ENCODE peak calls at places on chromosomes 12 and 14, in seven cellular contexts. D, N, H, W, K, O and E are unnamed samples.

GRCh38 chr12:53049582-53050318 is at the start of gene TNS2:
- DNase-seq in K (peak; percentile 72), H (no peak), W (peak; percentile 81), D (peak; percentile 82), N (no peak), O (peak; percentile 21), E (no peak)

GRCh38 chr12:13436182-13436581 is 239.7 kb downstream of the EMP1 start:
- DNase-seq in D (no peak), H (no peak), O (no peak), W (no peak), N (no peak), K (no peak), E (no peak)

GRCh38 chr14:99758121-99758871 is 34.9 kb upstream of the EML1 start:
- DNase-seq in H (no peak), K (no peak), N (no peak), W (peak; percentile 84), D (peak; percentile 74), O (no peak), E (peak; percentile 88)

GRCh38 chr12:18158774-18159557 is 69.0 kb upstream of the RERGL start:
- DNase-seq in K (peak; percentile 35), N (no peak), D (peak; percentile 87), H (no peak), O (peak; percentile 12), W (peak; percentile 5), E (no peak)

GRCh38 chr12:42756841-42757661 is 167.5 kb upstream of the PRICKLE1 start:
- DNase-seq in K (no peak), W (peak; percentile 44), D (peak; percentile 92), O (no peak), N (peak; percentile 85), H (no peak), E (no peak)

GRCh38 chr12:18895946-18896345 is 158.0 kb downstream of the CAPZA3 start:
- DNase-seq in O (peak; percentile 22), N (no peak), W (no peak), K (no peak), D (peak; percentile 78), H (no peak), E (no peak)

GRCh38 chr12:53046655-53047220 is 3.1 kb upstream of the TNS2 start:
- DNase-seq in N (no peak), O (peak; percentile 29), D (peak; percentile 79), W (peak; percentile 66), H (no peak), K (peak; percentile 51), E (no peak)

GRCh38 chr12:123519151-123520001 is 14.1 kb downstream of the RILPL1 start:
- DNase-seq in O (no peak), N (no peak), W (peak; percentile 52), H (no peak), D (peak; percentile 38), K (peak; percentile 84), E (no peak)

GRCh38 chr12:13811061-13811460 is 170.3 kb downstream of the GRIN2B start:
- DNase-seq in H (no peak), W (no peak), O (no peak), K (no peak), D (no peak), N (no peak), E (no peak)

GRCh38 chr14:52467515-52468266 is 84.6 kb downstream of the TXNDC16 start:
- DNase-seq in W (no peak), K (no peak), N (no peak), O (no peak), D (no peak), H (no peak), E (no peak)

GRCh38 chr14:83255015-83255726 is 1721.5 kb upstream of the SEL1L start:
- DNase-seq in N (no peak), D (no peak), W (no peak), O (no peak), K (no peak), H (peak; percentile 19), E (no peak)

GRCh38 chr12:122318607-122319311 is 52.5 kb upstream of the VPS33A start:
- DNase-seq in W (peak; percentile 66), D (no peak), N (no peak), K (no peak), H (no peak), O (no peak), E (no peak)

GRCh38 chr12:109775172-109775881 is 57.9 kb downstream of the TRPV4 start:
- DNase-seq in K (peak; percentile 50), H (no peak), D (peak; percentile 87), N (no peak), W (peak; percentile 62), O (peak; percentile 83), E (peak; percentile 59)

GRCh38 chr12:119145367-119145766 is 33.4 kb upstream of the HSPB8 start:
- DNase-seq in H (no peak), K (no peak), D (peak; percentile 43), O (no peak), N (no peak), W (no peak), E (no peak)

GRCh38 chr12:65618574-65618973 is 205.7 kb upstream of the HMGA2 start:
- DNase-seq in D (no peak), H (no peak), O (no peak), K (no peak), N (no peak), W (no peak), E (no peak)

GRCh38 chr12:69459477-69459876 is 10.7 kb upstream of the FRS2 start:
- DNase-seq in N (no peak), K (no peak), D (no peak), W (no peak), H (no peak), O (no peak), E (no peak)

GRCh38 chr14:102878174-102878969 is 44.1 kb upstream of the AMN start:
- DNase-seq in O (no peak), W (no peak), K (no peak), N (no peak), D (peak; percentile 49), H (no peak), E (no peak)

GRCh38 chr14:102878970-102879460 is 43.4 kb upstream of the AMN start:
- DNase-seq in K (peak; percentile 44), O (no peak), D (no peak), W (no peak), H (no peak), N (no peak), E (no peak)

GRCh38 chr14:102873131-102873530 is 49.3 kb upstream of the AMN start:
- DNase-seq in D (no peak), O (no peak), H (no peak), W (no peak), N (no peak), K (no peak), E (no peak)

GRCh38 chr14:102873546-102874061 is 48.9 kb upstream of the AMN start:
- DNase-seq in D (no peak), K (peak; percentile 88), W (no peak), O (no peak), N (no peak), H (no peak), E (no peak)

GRCh38 chr14:102875652-102876051 is 46.8 kb upstream of the AMN start:
- DNase-seq in D (no peak), O (no peak), N (no peak), W (peak; percentile 38), H (no peak), K (no peak), E (no peak)
- H3K27ac ChIP-seq in D (no peak overlapping the region), O (no peak overlapping the region), N (no peak overlapping the region), W (no peak overlapping the region), H (no peak overlapping the region), K (no peak overlapping the region), E (no peak overlapping the region)

DNA sequence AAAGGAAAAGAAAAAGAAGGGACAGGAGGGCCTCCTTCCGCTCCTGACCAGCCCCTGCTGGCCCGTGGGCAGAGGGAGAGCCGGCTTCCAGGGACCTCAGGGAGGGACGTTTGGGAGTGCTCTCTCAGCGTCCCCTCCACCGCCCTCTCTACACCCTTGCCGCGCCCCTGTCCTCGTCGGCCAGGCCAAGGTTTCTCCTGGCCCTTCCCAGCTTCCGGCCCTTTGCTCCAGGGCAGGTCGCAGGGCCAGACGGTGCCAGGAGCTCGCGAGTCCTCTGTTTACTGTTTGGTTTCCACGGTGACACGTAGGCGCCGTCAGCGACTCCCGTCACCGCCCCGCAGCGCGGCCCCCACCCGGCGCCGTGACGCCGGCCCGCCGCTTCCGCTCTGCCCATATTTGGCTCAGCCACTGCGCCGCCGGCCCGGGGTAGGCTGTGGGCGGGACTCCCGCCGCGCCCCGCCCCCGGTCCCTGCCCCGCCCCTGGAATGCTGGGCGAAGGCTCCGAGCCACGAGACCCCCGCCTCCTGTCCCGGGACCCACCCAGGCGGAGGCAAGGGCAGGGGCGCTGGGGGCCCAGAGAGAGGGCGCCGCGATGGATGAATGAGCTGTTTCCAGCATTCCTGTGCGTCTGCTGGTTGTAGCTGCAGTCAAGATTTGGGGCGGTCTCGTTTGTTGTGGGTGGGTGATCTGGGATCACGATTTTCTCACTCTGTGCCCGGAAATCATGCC is 15.5 kb downstream of the FOS start:
- DNase-seq in N (peak; percentile 88), K (peak; percentile 91), H (no peak), D (peak; percentile 98), W (peak; percentile 96), O (peak; percentile 96), E (no peak)
- TF ChIP-seq POLR2AphosphoS5 in N (peak; percentile 57), K (peak; percentile 49), H (no peak), D (peak; percentile 70), W (peak; percentile 17), O (peak; percentile 31), E (peak; percentile 82)

DNA sequence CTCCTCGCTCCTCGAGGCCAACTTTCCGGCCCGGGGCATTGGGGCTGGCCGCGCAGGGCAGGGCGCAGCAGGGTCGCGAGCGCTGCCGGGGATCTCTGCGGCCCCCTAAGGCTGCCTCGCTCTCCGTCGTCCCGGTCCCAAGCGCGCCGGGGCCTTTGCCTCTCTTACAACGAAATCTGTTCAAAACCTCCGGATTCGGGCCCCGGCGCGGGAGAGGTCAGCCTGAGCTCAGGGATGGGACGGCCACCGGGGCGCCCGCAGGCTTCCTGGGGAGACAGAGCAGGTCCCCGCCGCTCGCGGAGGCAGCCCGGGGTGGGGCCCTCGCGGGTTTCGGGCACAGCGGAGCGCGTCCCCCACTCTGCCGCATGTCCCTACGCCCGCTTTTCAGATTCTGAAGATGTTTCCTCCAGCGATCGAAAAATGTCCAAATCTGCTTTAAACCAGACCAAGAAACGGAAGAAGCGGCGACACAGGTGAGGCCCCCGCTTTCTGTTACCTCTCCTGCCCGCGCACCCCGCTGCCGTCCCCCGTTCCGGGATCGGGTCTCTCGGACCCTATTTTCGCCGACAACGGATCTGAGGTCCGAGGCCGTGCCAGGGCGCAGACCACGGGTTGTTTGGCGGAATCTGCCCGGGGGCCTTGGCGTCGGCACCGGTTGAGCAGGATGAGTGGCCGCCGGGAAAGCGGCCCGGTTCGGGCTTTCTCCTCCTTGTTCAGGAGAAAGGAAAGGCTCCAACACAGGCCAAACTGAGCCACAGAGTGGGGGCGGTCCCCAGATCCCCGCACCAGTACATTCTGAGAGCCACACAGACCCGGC is 1.8 kb downstream of the VSX2 start:
- DNase-seq in K (no peak), W (peak; percentile 14), N (no peak), D (peak; percentile 57), O (no peak), H (no peak), E (no peak)
- TF ChIP-seq EZH2 in K (no peak), W (peak; percentile 95), N (no peak), D (peak; percentile 88), O (no peak), H (peak; percentile 15), E (peak; percentile 85)

DNA sequence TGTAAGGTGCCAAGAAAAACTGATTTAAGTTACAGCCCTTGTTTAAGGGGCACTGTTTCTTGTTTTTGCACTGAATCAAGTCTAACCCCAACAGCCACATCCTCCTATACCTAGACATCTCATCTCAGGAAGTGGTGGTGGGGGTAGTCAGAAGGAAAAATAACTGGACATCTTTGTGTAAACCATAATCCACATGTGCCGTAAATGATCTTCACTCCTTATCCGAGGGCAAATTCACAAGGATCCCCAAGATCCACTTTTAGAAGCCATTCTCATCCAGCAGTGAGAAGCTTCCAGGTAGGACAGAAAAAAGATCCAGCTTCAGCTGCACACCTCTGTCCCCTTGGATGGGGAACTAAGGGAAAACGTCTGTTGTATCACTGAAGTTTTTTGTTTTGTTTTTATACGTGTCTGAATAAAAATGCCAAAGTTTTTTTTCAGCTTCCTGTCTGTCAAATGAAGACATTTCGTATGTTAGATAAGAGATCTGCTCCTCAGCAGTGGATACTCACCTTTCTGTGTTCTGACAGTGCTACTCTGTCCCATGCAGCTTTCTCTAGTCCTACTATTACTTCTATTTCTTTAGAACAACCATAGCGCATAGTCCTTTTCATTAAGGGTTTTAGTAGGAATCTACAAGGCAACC is 1.2 kb upstream of the PA2G4 start:
- DNase-seq in H (no peak), D (no peak), W (no peak), K (no peak), N (no peak), O (peak; percentile 6), E (no peak)
- H3K27ac ChIP-seq in H (no peak overlapping the region), D (peak overlapping the region; percentile 88), W (no peak overlapping the region), K (peak overlapping the region; percentile 64), N (peak overlapping the region; percentile 94), O (peak overlapping the region; percentile 99), E (peak overlapping the region; percentile 39)